ENCODE peak calls at places on chromosomes 2 and 18, in ten cellular contexts. E is hepatocyte; H is activated T-cell treated with anti-CD3 and anti-CD28 coated beads for 24 hours; B is NCI-H748 treated with DMSO at 0.1 percent for 48 hours; T is GF-D8; J is sigmoid colon; V is activated gamma-delta T cell treated with anti-CD3 and anti-CD28 coated beads, Interleukin-2, amount 50 U/mL, for 16 hours; D is activated naive CD8-positive, alpha-beta T cell treated with anti-CD3 and anti-CD28 coated beads, Interleukin-2, amount 10 ng/mL, durations not matched to agents 7 days and 5 days; M is amygdala; K is effector memory CD8-positive, alpha-beta T cell. R is an unnamed sample.
A peak's percentile ranks its signal among the peaks of the same experiment; 100 is the strongest.

GRCh38 chr2:55896633-55897032 is 26.9 kb downstream of the EFEMP1 start:
- DNase-seq in T (no peak), V (no peak), K (no peak), J (no peak), M (no peak), B (no peak), E (no peak), H (no peak), D (no peak), R (no peak)

GRCh38 chr2:45009928-45010705 is 865 bp upstream of the SIX2 start:
- DNase-seq in K (no peak), M (no peak), B (peak; percentile 28), D (peak; percentile 34), V (no peak), J (peak; percentile 77), T (no peak), E (peak; percentile 68), H (no peak), R (no peak)

GRCh38 chr2:222813177-222813843 is 47.5 kb upstream of the ACSL3 start:
- DNase-seq in M (no peak), E (no peak), V (no peak), D (no peak), K (no peak), J (no peak), H (no peak), B (no peak), T (no peak), R (peak; percentile 54)

GRCh38 chr2:198220727-198221337 is 416.4 kb downstream of the PLCL1 start:
- DNase-seq in H (no peak), D (no peak), B (no peak), E (no peak), K (no peak), J (no peak), V (no peak), T (no peak), M (no peak), R (no peak)

GRCh38 chr2:201182650-201183372 is at the start of gene CASP10:
- DNase-seq in E (peak; percentile 80), V (no peak), J (no peak), B (no peak), K (no peak), H (no peak), T (peak; percentile 88), D (no peak), M (no peak), R (peak; percentile 32)

GRCh38 chr2:201507725-201508124 is 56.2 kb downstream of the STRADB start:
- DNase-seq in D (no peak), V (no peak), H (peak; percentile 24), J (no peak), K (no peak), T (no peak), E (no peak), B (no peak), M (no peak), R (no peak)

GRCh38 chr2:3421541-3421940 is 42.0 kb downstream of the TRAPPC12 start:
- DNase-seq in V (no peak), J (no peak), E (no peak), M (no peak), K (no peak), T (no peak), H (no peak), B (no peak), D (no peak), R (no peak)

GRCh38 chr18:35497006-35497333 is 790 bp downstream of the INO80C start:
- DNase-seq in V (no peak), K (no peak), B (no peak), H (no peak), T (peak; percentile 62), M (no peak), D (no peak), J (peak; percentile 73), E (peak; percentile 67), R (no peak)

GRCh38 chr18:8140841-8141501 is 468.3 kb upstream of the RAB12 start:
- DNase-seq in V (no peak), M (no peak), D (no peak), T (no peak), E (no peak), J (peak; percentile 77), B (no peak), K (no peak), H (no peak), R (no peak)

GRCh38 chr2:176102309-176102866 is 2.8 kb downstream of the HOXD12 start:
- DNase-seq in K (no peak), T (no peak), J (no peak), V (no peak), E (no peak), H (no peak), M (no peak), B (no peak), D (no peak), R (no peak)

GRCh38 chr2:9311488-9311887 is 104.9 kb downstream of the ASAP2 start:
- DNase-seq in D (no peak), B (no peak), K (no peak), V (no peak), T (no peak), E (no peak), M (no peak), J (peak; percentile 91), H (no peak), R (no peak)

GRCh38 chr2:71071681-71072398 is 3.4 kb downstream of the NAGK start:
- DNase-seq in V (peak; percentile 37), H (peak; percentile 49), J (peak; percentile 66), T (peak; percentile 88), E (no peak), B (no peak), D (peak; percentile 40), M (no peak), K (peak; percentile 37), R (peak; percentile 70)

GRCh38 chr2:150485114-150485870 is 2.2 kb downstream of the RND3 start:
- DNase-seq in K (no peak), B (peak; percentile 75), V (no peak), T (no peak), E (peak; percentile 87), J (peak; percentile 92), D (peak; percentile 27), M (no peak), H (no peak), R (no peak)

GRCh38 chr2:51290725-51291124 is 258.8 kb upstream of the NRXN1 start:
- DNase-seq in V (no peak), B (no peak), E (no peak), K (no peak), T (no peak), H (no peak), M (no peak), J (no peak), D (no peak), R (no peak)

GRCh38 chr2:217853301-217853881 is 149.4 kb downstream of the TNS1 start:
- DNase-seq in E (peak; percentile 46), T (no peak), H (no peak), B (no peak), V (no peak), M (no peak), J (peak; percentile 91), D (no peak), K (no peak), R (no peak)

GRCh38 chr2:24228470-24228869 is 53.6 kb downstream of the FAM228A start:
- DNase-seq in D (no peak), K (no peak), E (no peak), V (no peak), T (no peak), J (no peak), M (no peak), B (peak; percentile 44), H (no peak), R (no peak)

GRCh38 chr18:39434223-39434622 is 1868.6 kb upstream of the CELF4 start:
- DNase-seq in B (no peak), J (no peak), E (no peak), D (no peak), T (no peak), H (no peak), V (no peak), K (no peak), M (no peak), R (no peak)

GRCh38 chr2:128817171-128817570 is 498.5 kb upstream of the HS6ST1 start:
- DNase-seq in E (no peak), M (no peak), D (no peak), J (no peak), T (no peak), K (no peak), B (no peak), H (no peak), V (no peak), R (no peak)

GRCh38 chr18:2857491-2858063 is 10.8 kb downstream of the EMILIN2 start:
- DNase-seq in E (peak; percentile 52), B (no peak), M (no peak), D (no peak), K (no peak), V (no peak), J (peak; percentile 92), T (no peak), H (no peak), R (no peak)

GRCh38 chr2:236981710-236982485 is 103.8 kb upstream of the COPS8 start:
- DNase-seq in J (no peak), T (no peak), B (no peak), H (no peak), E (no peak), D (no peak), V (no peak), M (no peak), K (no peak), R (no peak)

GRCh38 chr2:1609040-1609439 is 135.3 kb downstream of the PXDN start:
- DNase-seq in H (no peak), V (no peak), M (no peak), J (no peak), T (no peak), K (no peak), D (no peak), E (no peak), B (no peak), R (no peak)

GRCh38 chr2:207126724-207127314 is 38.9 kb downstream of the KLF7 start:
- DNase-seq in B (no peak), T (no peak), E (no peak), K (no peak), J (no peak), D (no peak), V (no peak), M (no peak), H (no peak), R (no peak)

GRCh38 chr2:147198651-147199171 is 646.1 kb upstream of the ACVR2A start:
- DNase-seq in D (no peak), T (no peak), M (no peak), V (no peak), E (no peak), K (no peak), B (no peak), H (no peak), J (no peak), R (no peak)

GRCh38 chr2:152924722-152925121 is 206.3 kb downstream of the ARL6IP6 start:
- DNase-seq in V (no peak), K (no peak), E (no peak), M (no peak), D (no peak), T (no peak), B (no peak), H (no peak), J (peak; percentile 79), R (no peak)

GRCh38 chr2:232621186-232621585 is 12.2 kb upstream of the EFHD1 start:
- DNase-seq in B (no peak), J (no peak), V (no peak), D (no peak), E (no peak), T (no peak), M (no peak), K (no peak), H (no peak), R (no peak)

GRCh38 chr2:69222984-69223658 is 163.9 kb downstream of the GFPT1 start:
- DNase-seq in M (no peak), V (no peak), B (no peak), T (no peak), E (no peak), J (no peak), K (no peak), D (no peak), H (no peak), R (no peak)

GRCh38 chr2:164785447-164785846 is 56.2 kb downstream of the COBLL1 start:
- DNase-seq in J (no peak), V (no peak), E (no peak), D (no peak), M (no peak), K (no peak), T (no peak), B (no peak), H (no peak), R (no peak)

GRCh38 chr2:10821291-10821690 is 8.7 kb upstream of the PDIA6 start:
- DNase-seq in B (no peak), K (no peak), J (peak; percentile 28), E (no peak), T (no peak), V (no peak), M (no peak), D (no peak), H (no peak), R (no peak)

R was measured in stimulated activated naive B cell treated with anti-CD40 and anti-IgM and Interleukin-4, amounts not matched to agents 10 μg/mL and 1 μg/mL and 100 μg/mL, for 72 hours.